ENCODE peak calls at places on chromosomes 3 and 15, in six cellular contexts. I is fibroblast of lung, P is breast epithelium, M is DND-41, K is colonic mucosa, N is IMR-90. Z is an unnamed sample. For H3K4me1 and H3K36me3, the result is how much of the 10 kb centered on the place peaks cover.

GRCh38 chr15:29921130-29921601 is 98.9 kb upstream of the TJP1 start:
- DNase-seq in I (no peak), M (no peak), N (no peak), K (no peak), P (no peak), Z (no peak)

GRCh38 chr3:116440196-116440595 is 5.1 kb downstream of the LSAMP start:
- DNase-seq in N (peak), K (no peak), M (no peak), I (peak), P (no peak), Z (no peak)

GRCh38 chr3:169813757-169814517 is 1.2 kb upstream of the LRRC34 start:
- DNase-seq in K (peak), P (no peak), N (no peak), I (no peak), M (peak), Z (peak)

GRCh38 chr3:142279965-142280590 is 54.7 kb upstream of the GK5 start:
- DNase-seq in N (peak), I (peak), P (no peak), M (peak), K (peak), Z (peak)

GRCh38 chr3:145939431-145939830 is 221.6 kb downstream of the PLOD2 start:
- DNase-seq in I (no peak), K (no peak), P (no peak), M (no peak), N (no peak), Z (no peak)

GRCh38 chr3:139112230-139112558 is 67.5 kb upstream of the PRR23C start:
- DNase-seq in N (no peak), K (no peak), I (no peak), M (no peak), P (no peak), Z (no peak)

GRCh38 chr3:15512173-15512572 is 9.3 kb downstream of the COLQ start:
- DNase-seq in P (no peak), N (peak), M (no peak), K (no peak), I (peak), Z (no peak)

GRCh38 chr15:67146875-67147381 is 81.5 kb downstream of the SMAD3 start:
- DNase-seq in P (no peak), M (no peak), K (peak), I (peak), N (peak), Z (peak)

GRCh38 chr3:161475905-161476304 is 20.7 kb upstream of the OTOL1 start:
- DNase-seq in M (no peak), I (no peak), N (peak), P (no peak), K (no peak), Z (no peak)

GRCh38 chr3:123036352-123037014 is 8.9 kb upstream of the SEMA5B start:
- DNase-seq in M (no peak), I (peak), K (no peak), P (no peak), N (peak), Z (no peak)

GRCh38 chr3:20043825-20044224 is 3.6 kb downstream of the KAT2B start:
- DNase-seq in K (no peak), M (no peak), I (no peak), N (no peak), P (no peak), Z (peak)

GRCh38 chr15:43517354-43518072 is at the start of gene MAP1A:
- DNase-seq in P (no peak), M (peak), I (peak), K (peak), N (peak), Z (no peak)

GRCh38 chr15:92908369-92909057 is 8.4 kb downstream of the CHD2 start:
- DNase-seq in K (no peak), P (no peak), N (no peak), M (no peak), I (no peak), Z (no peak)

GRCh38 chr15:64791401-64791800 is 16.0 kb upstream of the RBPMS2 start:
- DNase-seq in K (no peak), M (no peak), P (no peak), I (no peak), N (no peak), Z (no peak)

GRCh38 chr3:100782906-100783305 is 73.6 kb downstream of the TFG start:
- DNase-seq in I (peak), P (no peak), K (no peak), N (peak), M (no peak), Z (no peak)

GRCh38 chr3:30289324-30289723 is 317.1 kb upstream of the TGFBR2 start:
- DNase-seq in N (no peak), P (no peak), I (peak), K (peak), M (no peak), Z (no peak)

GRCh38 chr15:77611767-77612166 is 20.9 kb downstream of the LINGO1 start:
- DNase-seq in K (peak), P (no peak), N (no peak), I (no peak), M (no peak), Z (no peak)

GRCh38 chr3:105758451-105758850 is 110.4 kb downstream of the CBLB start:
- DNase-seq in K (no peak), P (no peak), M (no peak), N (no peak), I (no peak), Z (no peak)

GRCh38 chr3:101896103-101896757 is 46.9 kb downstream of the NFKBIZ start:
- DNase-seq in I (peak), M (no peak), P (no peak), K (no peak), N (peak), Z (no peak)

GRCh38 chr15:95864467-95864886 is 466.0 kb upstream of the NR2F2 start:
- DNase-seq in P (no peak), K (no peak), M (peak), N (no peak), I (peak), Z (no peak)

GRCh38 chr3:129183569-129184395 is at the start of gene CNBP:
- DNase-seq in I (peak), M (peak), P (peak), N (peak), K (peak), Z (peak)

GRCh38 chr3:152213938-152214337 is 54.8 kb upstream of the MBNL1 start:
- DNase-seq in P (no peak), N (no peak), K (no peak), M (no peak), I (no peak), Z (no peak)

GRCh38 chr3:72470899-72471298 is 377.3 kb downstream of the SHQ1 start:
- DNase-seq in I (no peak), P (no peak), K (no peak), M (no peak), N (no peak), Z (no peak)

GRCh38 chr3:64266065-64266874 is 41.0 kb upstream of the PRICKLE2 start:
- DNase-seq in I (peak), N (peak), P (no peak), K (peak), M (no peak), Z (no peak)

GRCh38 chr3:3461317-3461716 is 281.8 kb upstream of the CRBN start:
- DNase-seq in N (no peak), M (no peak), P (no peak), K (no peak), I (no peak), Z (no peak)

GRCh38 chr3:184290331-184290730 is 8.7 kb upstream of the PSMD2 start:
- DNase-seq in M (no peak), I (no peak), N (no peak), P (no peak), K (no peak), Z (no peak)

GRCh38 chr3:16658004-16658932 is 53.0 kb upstream of the DAZL start:
- DNase-seq in I (no peak), M (no peak), K (no peak), N (no peak), P (no peak), Z (no peak)

GRCh38 chr3:13704174-13704573 is 155.2 kb downstream of the FBLN2 start:
- DNase-seq in M (no peak), P (no peak), I (no peak), K (no peak), N (no peak), Z (no peak)

GRCh38 chr3:42829628-42830436 is 20.6 kb downstream of the ACKR2 start:
- DNase-seq in M (no peak), K (peak), N (no peak), I (no peak), P (no peak), Z (no peak)

GRCh38 chr3:42831321-42831713 is 22.1 kb downstream of the ACKR2 start:
- DNase-seq in M (peak), K (peak), N (peak), I (peak), P (peak), Z (peak)

GRCh38 chr3:42827654-42828053 is 18.4 kb downstream of the ACKR2 start:
- DNase-seq in P (no peak), I (no peak), M (no peak), N (no peak), K (peak), Z (no peak)

GRCh38 chr3:42829083-42829627 is 19.9 kb downstream of the ACKR2 start:
- DNase-seq in P (no peak), K (peak), M (no peak), N (no peak), I (no peak), Z (no peak)

DNA sequence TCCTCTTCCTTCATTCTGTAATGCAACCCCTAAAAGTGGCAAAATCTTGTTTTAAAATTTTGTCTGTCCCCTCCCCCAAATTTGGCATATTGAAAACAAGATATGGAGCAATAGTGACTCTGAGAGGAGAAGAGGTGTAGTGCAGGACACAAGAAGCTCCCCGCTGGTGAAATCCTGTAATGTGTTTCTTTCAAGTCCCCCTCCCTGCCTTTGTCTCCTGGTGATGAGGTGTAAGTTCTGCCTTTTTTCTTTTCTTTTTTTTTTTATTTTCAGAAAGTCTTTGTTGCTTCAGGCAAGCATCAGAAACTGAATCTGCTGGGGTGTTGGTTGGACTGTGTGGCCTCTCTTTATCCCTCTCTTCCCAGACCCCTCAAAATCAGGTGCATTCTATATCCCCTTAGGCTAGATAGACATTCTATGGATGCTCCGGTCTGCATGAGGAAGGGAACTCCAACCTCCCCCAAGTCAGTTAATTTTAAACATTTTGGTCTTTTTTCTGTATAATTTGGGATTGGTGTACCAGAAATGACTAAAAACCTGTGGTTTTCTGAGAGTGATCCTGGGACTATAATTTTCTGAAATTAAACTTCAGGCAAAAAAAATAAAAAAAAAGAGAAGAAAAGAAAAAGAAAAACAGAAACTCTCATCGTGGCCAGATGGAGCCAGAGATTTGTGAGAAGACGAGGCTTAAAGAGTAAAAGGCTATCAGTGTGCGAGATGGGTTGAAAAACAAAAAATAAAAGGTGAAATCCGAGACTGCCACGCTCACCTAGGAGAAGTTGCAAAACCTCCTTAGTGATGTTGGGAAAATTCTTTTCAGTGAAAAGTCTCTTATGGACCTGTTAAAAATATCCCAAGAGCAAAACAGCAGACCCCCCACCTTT is 21.4 kb downstream of the ACKR2 start:
- DNase-seq in M (no peak), I (peak), K (no peak), P (no peak), N (peak), Z (no peak)
- H3K27ac ChIP-seq in M (no peak), I (no peak), K (no peak), P (no peak), N (no peak), Z (no peak)

GRCh38 chr15:45646220-45646619 is 11.4 kb downstream of the SQOR start:
- DNase-seq in M (no peak), N (peak), K (no peak), P (no peak), I (no peak), Z (no peak)
- H3K4me1 ChIP-seq in M (under half), N (under half), K (under half), P (under half), I (under half), Z (under half)

GRCh38 chr15:75523011-75523410 is 56.1 kb downstream of the PTPN9 start:
- DNase-seq in N (no peak), I (peak), K (no peak), P (no peak), M (no peak), Z (no peak)
- H3K36me3 ChIP-seq in N (under half), I (under half), K (under half), P (under half), M (half or more), Z (under half)

GRCh38 chr15:44705981-44706380 is 5.1 kb downstream of the PATL2 start:
- DNase-seq in K (no peak), P (no peak), M (no peak), N (no peak), I (no peak), Z (no peak)

GRCh38 chr15:44706946-44707636 is 4.0 kb downstream of the PATL2 start:
- DNase-seq in M (no peak), I (no peak), K (peak), N (no peak), P (no peak), Z (no peak)

GRCh38 chr15:44710236-44711088 is 661 bp downstream of the PATL2 start:
- DNase-seq in I (peak), N (peak), M (peak), K (peak), P (no peak), Z (no peak)

GRCh38 chr15:44711089-44711355 is at the start of gene PATL2:
- DNase-seq in K (no peak), M (no peak), I (no peak), P (no peak), N (no peak), Z (no peak)

GRCh38 chr15:44706401-44706800 is 4.7 kb downstream of the PATL2 start:
- DNase-seq in K (no peak), N (no peak), P (no peak), I (no peak), M (no peak), Z (no peak)
- H3K27ac ChIP-seq in K (peak), N (no peak), P (no peak), I (no peak), M (no peak), Z (no peak)

GRCh38 chr3:10814623-10815022 is 1.4 kb upstream of the SLC6A11 start:
- DNase-seq in M (no peak), P (no peak), N (no peak), I (no peak), K (no peak), Z (no peak)
- H3K4me1 ChIP-seq in M (under half), P (under half), N (under half), I (under half), K (under half), Z (under half)

GRCh38 chr3:193981534-193981933 is 154.4 kb upstream of the HES1 start:
- DNase-seq in K (no peak), M (no peak), I (no peak), P (no peak), N (no peak), Z (no peak)
- H3K36me3 ChIP-seq in K (under half), M (under half), I (under half), P (under half), N (under half), Z (under half)

GRCh38 chr15:70438776-70439175 is 324.6 kb downstream of the UACA start:
- DNase-seq in M (no peak), P (peak), K (no peak), I (no peak), N (no peak), Z (no peak)
- H3K27ac ChIP-seq in M (peak), P (no peak), K (no peak), I (no peak), N (no peak), Z (no peak)

GRCh38 chr15:75649045-75649761 is 1.5 kb downstream of the SNX33 start:
- DNase-seq in K (no peak), P (no peak), M (no peak), I (no peak), N (no peak), Z (no peak)
- H3K4me1 ChIP-seq in K (under half), P (half or more), M (under half), I (under half), N (under half), Z (under half)

GRCh38 chr3:51477360-51477711 is 22.5 kb downstream of the DCAF1 start:
- DNase-seq in N (no peak), I (no peak), P (no peak), M (no peak), K (no peak), Z (no peak)

DNA sequence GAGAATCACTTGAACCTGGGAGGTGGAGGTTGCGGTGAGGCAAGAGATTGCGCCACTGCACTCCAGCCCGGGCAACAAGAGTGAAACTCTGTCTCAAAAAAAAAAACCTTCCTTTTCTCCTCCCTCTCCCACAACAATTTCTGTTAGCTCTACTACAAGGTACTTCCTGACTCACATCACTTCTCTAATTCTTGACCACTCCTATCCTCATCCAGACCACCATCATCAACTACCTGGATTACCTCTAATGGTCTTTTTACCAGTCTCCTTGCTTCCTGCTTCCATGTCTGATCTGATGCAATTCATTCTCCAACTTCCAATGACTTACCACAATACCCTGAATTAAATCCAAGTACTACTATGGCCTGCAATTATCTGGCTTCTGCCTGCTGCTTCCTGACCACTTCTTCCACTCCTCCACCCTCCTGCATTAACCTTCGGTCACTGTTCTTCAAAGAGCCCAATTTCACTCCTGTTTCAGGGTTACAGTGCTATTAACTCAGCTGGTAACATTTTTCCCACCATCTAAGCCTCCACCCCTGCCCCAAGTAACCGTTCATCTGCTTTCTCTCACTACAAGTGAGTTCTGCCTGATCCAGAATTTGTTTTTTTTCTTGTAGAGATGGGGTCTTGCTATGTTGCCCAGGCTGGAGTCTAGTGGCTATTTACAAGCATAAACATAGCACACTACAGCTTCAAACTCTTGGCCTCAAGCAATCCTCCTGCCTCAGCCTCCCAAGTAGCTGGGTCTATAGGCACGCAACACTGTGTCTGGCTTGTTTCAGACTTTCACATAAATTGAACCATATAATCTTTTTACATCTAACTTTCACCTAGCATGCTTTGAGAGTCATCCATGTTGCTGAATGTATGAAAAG is 27.8 kb downstream of the DCAF1 start:
- DNase-seq in P (no peak), K (no peak), N (no peak), I (no peak), M (no peak), Z (no peak)
- H3K36me3 ChIP-seq in P (under half), K (under half), N (under half), I (under half), M (half or more), Z (under half)

GRCh38 chr3:110859993-110860392 is 211.6 kb upstream of the NECTIN3 start:
- DNase-seq in K (no peak), M (no peak), N (no peak), I (no peak), P (no peak), Z (no peak)
- H3K27ac ChIP-seq in K (no peak), M (no peak), N (no peak), I (no peak), P (no peak), Z (no peak)